ENCODE peak calls at places on chromosomes 1 and 21, in seven cellular contexts. One of them, this sample, is unnamed.

GRCh38 chr1:201769966-201770365 is 59.0 kb upstream of the IPO9 start:
- DNase-seq in fibroblast of pulmonary artery: peak
- DNase-seq in NCI-H1105 treated with DMSO at 0.1 percent for 48 hours: no peak
- DNase-seq in EL: peak
- DNase-seq in ELF-1: no peak
- DNase-seq in DMS153: no peak
- DNase-seq in MG63: peak
- DNase-seq in this sample: no peak

GRCh38 chr21:38660333-38661295 is 145.1 kb upstream of the ETS2 start:
- DNase-seq in fibroblast of pulmonary artery: no peak
- DNase-seq in MG63: peak
- DNase-seq in DMS153: no peak
- DNase-seq in EL: no peak
- DNase-seq in ELF-1: peak
- DNase-seq in NCI-H1105 treated with DMSO at 0.1 percent for 48 hours: no peak
- DNase-seq in this sample: no peak

GRCh38 chr1:205241366-205242030 is 13.8 kb downstream of the TMCC2 start:
- DNase-seq in DMS153: no peak
- DNase-seq in EL: no peak
- DNase-seq in fibroblast of pulmonary artery: no peak
- DNase-seq in ELF-1: no peak
- DNase-seq in MG63: no peak
- DNase-seq in NCI-H1105 treated with DMSO at 0.1 percent for 48 hours: no peak
- DNase-seq in this sample: no peak

GRCh38 chr1:227120827-227121226 is 180.7 kb downstream of the COQ8A start:
- DNase-seq in ELF-1: no peak
- DNase-seq in DMS153: no peak
- DNase-seq in EL: no peak
- DNase-seq in MG63: no peak
- DNase-seq in fibroblast of pulmonary artery: no peak
- DNase-seq in NCI-H1105 treated with DMSO at 0.1 percent for 48 hours: no peak
- DNase-seq in this sample: no peak

GRCh38 chr1:61334718-61335589 is 252.6 kb downstream of the NFIA start:
- DNase-seq in EL: no peak
- DNase-seq in fibroblast of pulmonary artery: peak
- DNase-seq in NCI-H1105 treated with DMSO at 0.1 percent for 48 hours: no peak
- DNase-seq in DMS153: no peak
- DNase-seq in ELF-1: peak
- DNase-seq in MG63: no peak
- DNase-seq in this sample: no peak

GRCh38 chr1:197339092-197339836 is 71.2 kb downstream of the CRB1 start:
- DNase-seq in fibroblast of pulmonary artery: no peak
- DNase-seq in NCI-H1105 treated with DMSO at 0.1 percent for 48 hours: no peak
- DNase-seq in EL: no peak
- DNase-seq in DMS153: no peak
- DNase-seq in ELF-1: no peak
- DNase-seq in MG63: no peak
- DNase-seq in this sample: no peak

GRCh38 chr1:52460686-52461085 is 56.3 kb downstream of the PRPF38A start:
- DNase-seq in DMS153: no peak
- DNase-seq in EL: peak
- DNase-seq in NCI-H1105 treated with DMSO at 0.1 percent for 48 hours: no peak
- DNase-seq in fibroblast of pulmonary artery: peak
- DNase-seq in MG63: no peak
- DNase-seq in ELF-1: no peak
- DNase-seq in this sample: peak

GRCh38 chr1:193325042-193325441 is 138.6 kb upstream of the B3GALT2 start:
- DNase-seq in DMS153: no peak
- DNase-seq in NCI-H1105 treated with DMSO at 0.1 percent for 48 hours: no peak
- DNase-seq in ELF-1: no peak
- DNase-seq in fibroblast of pulmonary artery: no peak
- DNase-seq in MG63: no peak
- DNase-seq in EL: peak
- DNase-seq in this sample: peak

GRCh38 chr1:36576118-36576517 is 93.4 kb upstream of the CSF3R start:
- DNase-seq in DMS153: peak
- DNase-seq in ELF-1: peak
- DNase-seq in NCI-H1105 treated with DMSO at 0.1 percent for 48 hours: peak
- DNase-seq in MG63: peak
- DNase-seq in EL: peak
- DNase-seq in fibroblast of pulmonary artery: peak
- DNase-seq in this sample: peak

GRCh38 chr1:62022348-62022747 is 172.3 kb upstream of the L1TD1 start:
- DNase-seq in fibroblast of pulmonary artery: no peak
- DNase-seq in ELF-1: no peak
- DNase-seq in EL: no peak
- DNase-seq in MG63: no peak
- DNase-seq in DMS153: no peak
- DNase-seq in NCI-H1105 treated with DMSO at 0.1 percent for 48 hours: no peak
- DNase-seq in this sample: no peak

GRCh38 chr1:16174261-16174871 is 18.5 kb upstream of the EPHA2 start:
- DNase-seq in DMS153: no peak
- DNase-seq in EL: no peak
- DNase-seq in ELF-1: no peak
- DNase-seq in NCI-H1105 treated with DMSO at 0.1 percent for 48 hours: no peak
- DNase-seq in MG63: no peak
- DNase-seq in fibroblast of pulmonary artery: no peak
- DNase-seq in this sample: peak

GRCh38 chr1:41957568-41957967 is 38.8 kb upstream of the HIVEP3 start:
- DNase-seq in ELF-1: no peak
- DNase-seq in EL: peak
- DNase-seq in fibroblast of pulmonary artery: peak
- DNase-seq in NCI-H1105 treated with DMSO at 0.1 percent for 48 hours: no peak
- DNase-seq in DMS153: no peak
- DNase-seq in MG63: peak
- DNase-seq in this sample: peak

GRCh38 chr1:72326494-72326893 is 44.2 kb upstream of the NEGR1 start:
- DNase-seq in fibroblast of pulmonary artery: no peak
- DNase-seq in ELF-1: no peak
- DNase-seq in NCI-H1105 treated with DMSO at 0.1 percent for 48 hours: no peak
- DNase-seq in MG63: no peak
- DNase-seq in EL: no peak
- DNase-seq in DMS153: no peak
- DNase-seq in this sample: no peak

GRCh38 chr1:64936958-64937357 is 29.4 kb downstream of the JAK1 start:
- DNase-seq in EL: peak
- DNase-seq in DMS153: no peak
- DNase-seq in fibroblast of pulmonary artery: peak
- DNase-seq in ELF-1: no peak
- DNase-seq in NCI-H1105 treated with DMSO at 0.1 percent for 48 hours: no peak
- DNase-seq in MG63: peak
- DNase-seq in this sample: no peak

GRCh38 chr1:204092632-204093420 is 19.9 kb downstream of the SOX13 start:
- DNase-seq in MG63: no peak
- DNase-seq in EL: no peak
- DNase-seq in NCI-H1105 treated with DMSO at 0.1 percent for 48 hours: no peak
- DNase-seq in ELF-1: no peak
- DNase-seq in DMS153: no peak
- DNase-seq in fibroblast of pulmonary artery: no peak
- DNase-seq in this sample: no peak

GRCh38 chr1:79633456-79633855 is 626.9 kb upstream of the ADGRL4 start:
- DNase-seq in MG63: no peak
- DNase-seq in fibroblast of pulmonary artery: peak
- DNase-seq in ELF-1: no peak
- DNase-seq in NCI-H1105 treated with DMSO at 0.1 percent for 48 hours: no peak
- DNase-seq in EL: peak
- DNase-seq in DMS153: no peak
- DNase-seq in this sample: peak

GRCh38 chr1:243597383-243597782 is 252.7 kb downstream of the AKT3 start:
- DNase-seq in DMS153: no peak
- DNase-seq in EL: no peak
- DNase-seq in fibroblast of pulmonary artery: peak
- DNase-seq in MG63: no peak
- DNase-seq in ELF-1: no peak
- DNase-seq in NCI-H1105 treated with DMSO at 0.1 percent for 48 hours: no peak
- DNase-seq in this sample: peak

GRCh38 chr1:20753589-20753988 is 21.1 kb upstream of the SH2D5 start:
- DNase-seq in DMS153: no peak
- DNase-seq in NCI-H1105 treated with DMSO at 0.1 percent for 48 hours: no peak
- DNase-seq in EL: peak
- DNase-seq in MG63: no peak
- DNase-seq in ELF-1: no peak
- DNase-seq in fibroblast of pulmonary artery: no peak
- DNase-seq in this sample: peak

GRCh38 chr1:16924216-16924918 is 2.6 kb downstream of the CROCC start:
- DNase-seq in EL: no peak
- DNase-seq in fibroblast of pulmonary artery: no peak
- DNase-seq in ELF-1: no peak
- DNase-seq in NCI-H1105 treated with DMSO at 0.1 percent for 48 hours: no peak
- DNase-seq in DMS153: no peak
- DNase-seq in MG63: no peak
- DNase-seq in this sample: no peak

GRCh38 chr1:24263746-24264145 is 55.4 kb upstream of the GRHL3 start:
- DNase-seq in ELF-1: no peak
- DNase-seq in MG63: no peak
- DNase-seq in DMS153: no peak
- DNase-seq in fibroblast of pulmonary artery: no peak
- DNase-seq in EL: no peak
- DNase-seq in NCI-H1105 treated with DMSO at 0.1 percent for 48 hours: no peak
- DNase-seq in this sample: no peak

GRCh38 chr1:19754482-19754881 is 45.2 kb downstream of the TMCO4 start:
- DNase-seq in NCI-H1105 treated with DMSO at 0.1 percent for 48 hours: no peak
- DNase-seq in MG63: no peak
- DNase-seq in DMS153: no peak
- DNase-seq in ELF-1: peak
- DNase-seq in fibroblast of pulmonary artery: no peak
- DNase-seq in EL: no peak
- DNase-seq in this sample: peak

GRCh38 chr1:180674603-180675530 is 43.0 kb downstream of the XPR1 start:
- DNase-seq in MG63: no peak
- DNase-seq in DMS153: no peak
- DNase-seq in NCI-H1105 treated with DMSO at 0.1 percent for 48 hours: no peak
- DNase-seq in ELF-1: no peak
- DNase-seq in fibroblast of pulmonary artery: peak
- DNase-seq in EL: no peak
- DNase-seq in this sample: no peak

GRCh38 chr1:3292051-3292722 is 162.3 kb upstream of the ARHGEF16 start:
- DNase-seq in NCI-H1105 treated with DMSO at 0.1 percent for 48 hours: no peak
- DNase-seq in ELF-1: no peak
- DNase-seq in MG63: no peak
- DNase-seq in DMS153: no peak
- DNase-seq in fibroblast of pulmonary artery: no peak
- DNase-seq in EL: no peak
- DNase-seq in this sample: no peak

GRCh38 chr1:205754857-205755256 is 4.9 kb upstream of the NUCKS1 start:
- DNase-seq in ELF-1: no peak
- DNase-seq in NCI-H1105 treated with DMSO at 0.1 percent for 48 hours: no peak
- DNase-seq in DMS153: no peak
- DNase-seq in MG63: no peak
- DNase-seq in fibroblast of pulmonary artery: no peak
- DNase-seq in EL: no peak
- DNase-seq in this sample: no peak

GRCh38 chr1:21647431-21648373 is 21.5 kb downstream of the RAP1GAP start:
- DNase-seq in EL: peak
- DNase-seq in DMS153: no peak
- DNase-seq in NCI-H1105 treated with DMSO at 0.1 percent for 48 hours: no peak
- DNase-seq in MG63: peak
- DNase-seq in fibroblast of pulmonary artery: peak
- DNase-seq in ELF-1: peak
- DNase-seq in this sample: peak

GRCh38 chr1:190477687-190478192 is at the start of gene BRINP3:
- DNase-seq in fibroblast of pulmonary artery: no peak
- DNase-seq in DMS153: no peak
- DNase-seq in EL: no peak
- DNase-seq in ELF-1: no peak
- DNase-seq in MG63: no peak
- DNase-seq in NCI-H1105 treated with DMSO at 0.1 percent for 48 hours: peak
- DNase-seq in this sample: no peak

GRCh38 chr1:2604854-2605753 is 18.5 kb downstream of the PRXL2B start:
- DNase-seq in ELF-1: no peak
- DNase-seq in MG63: no peak
- DNase-seq in fibroblast of pulmonary artery: no peak
- DNase-seq in DMS153: no peak
- DNase-seq in EL: no peak
- DNase-seq in NCI-H1105 treated with DMSO at 0.1 percent for 48 hours: no peak
- DNase-seq in this sample: no peak

GRCh38 chr1:72516264-72516663 is 233.9 kb upstream of the NEGR1 start:
- DNase-seq in NCI-H1105 treated with DMSO at 0.1 percent for 48 hours: no peak
- DNase-seq in DMS153: no peak
- DNase-seq in ELF-1: no peak
- DNase-seq in MG63: no peak
- DNase-seq in fibroblast of pulmonary artery: no peak
- DNase-seq in EL: no peak
- DNase-seq in this sample: no peak

GRCh38 chr1:156912861-156913808 is 7.3 kb upstream of the LRRC71 start:
- DNase-seq in NCI-H1105 treated with DMSO at 0.1 percent for 48 hours: peak
- DNase-seq in DMS153: peak
- DNase-seq in MG63: no peak
- DNase-seq in EL: no peak
- DNase-seq in ELF-1: peak
- DNase-seq in fibroblast of pulmonary artery: no peak
- DNase-seq in this sample: no peak

GRCh38 chr1:60273185-60273584 is 199.6 kb upstream of the C1orf87 start:
- DNase-seq in fibroblast of pulmonary artery: peak
- DNase-seq in DMS153: no peak
- DNase-seq in ELF-1: no peak
- DNase-seq in MG63: no peak
- DNase-seq in EL: no peak
- DNase-seq in NCI-H1105 treated with DMSO at 0.1 percent for 48 hours: no peak
- DNase-seq in this sample: no peak

GRCh38 chr1:205991237-205991636 is 12.0 kb downstream of the RAB7B start:
- DNase-seq in NCI-H1105 treated with DMSO at 0.1 percent for 48 hours: no peak
- DNase-seq in DMS153: no peak
- DNase-seq in EL: peak
- DNase-seq in MG63: no peak
- DNase-seq in ELF-1: no peak
- DNase-seq in fibroblast of pulmonary artery: peak
- DNase-seq in this sample: no peak

GRCh38 chr1:112335351-112335750 is 60.7 kb upstream of the CTTNBP2NL start:
- DNase-seq in MG63: no peak
- DNase-seq in NCI-H1105 treated with DMSO at 0.1 percent for 48 hours: no peak
- DNase-seq in DMS153: no peak
- DNase-seq in fibroblast of pulmonary artery: no peak
- DNase-seq in ELF-1: no peak
- DNase-seq in EL: no peak
- DNase-seq in this sample: no peak

GRCh38 chr1:161185282-161185682 is 8.0 kb upstream of the B4GALT3 start:
- DNase-seq in DMS153: no peak
- DNase-seq in fibroblast of pulmonary artery: peak
- DNase-seq in EL: peak
- DNase-seq in NCI-H1105 treated with DMSO at 0.1 percent for 48 hours: peak
- DNase-seq in ELF-1: no peak
- DNase-seq in MG63: peak
- DNase-seq in this sample: peak

GRCh38 chr1:21175670-21176581 is 771 bp downstream of the EIF4G3 start:
- DNase-seq in NCI-H1105 treated with DMSO at 0.1 percent for 48 hours: peak
- DNase-seq in EL: peak
- DNase-seq in MG63: peak
- DNase-seq in ELF-1: peak
- DNase-seq in fibroblast of pulmonary artery: no peak
- DNase-seq in DMS153: peak
- DNase-seq in this sample: peak

GRCh38 chr1:162550925-162551324 is 10.6 kb upstream of the UAP1 start:
- DNase-seq in EL: no peak
- DNase-seq in fibroblast of pulmonary artery: no peak
- DNase-seq in NCI-H1105 treated with DMSO at 0.1 percent for 48 hours: no peak
- DNase-seq in DMS153: no peak
- DNase-seq in ELF-1: no peak
- DNase-seq in MG63: no peak
- DNase-seq in this sample: no peak

GRCh38 chr1:97999320-97999719 is 78.5 kb upstream of the DPYD start:
- DNase-seq in fibroblast of pulmonary artery: peak
- DNase-seq in NCI-H1105 treated with DMSO at 0.1 percent for 48 hours: no peak
- DNase-seq in DMS153: no peak
- DNase-seq in MG63: no peak
- DNase-seq in ELF-1: no peak
- DNase-seq in EL: peak
- DNase-seq in this sample: peak

GRCh38 chr1:20291621-20292020 is 946 bp downstream of the VWA5B1 start:
- DNase-seq in ELF-1: peak
- DNase-seq in DMS153: no peak
- DNase-seq in MG63: no peak
- DNase-seq in NCI-H1105 treated with DMSO at 0.1 percent for 48 hours: no peak
- DNase-seq in fibroblast of pulmonary artery: no peak
- DNase-seq in EL: no peak
- DNase-seq in this sample: no peak

GRCh38 chr1:230327892-230328284 is 98.2 kb downstream of the PGBD5 start:
- DNase-seq in fibroblast of pulmonary artery: no peak
- DNase-seq in ELF-1: peak
- DNase-seq in EL: peak
- DNase-seq in NCI-H1105 treated with DMSO at 0.1 percent for 48 hours: no peak
- DNase-seq in DMS153: no peak
- DNase-seq in MG63: no peak
- DNase-seq in this sample: peak

This sample was measured in M059J.